ENCODE peak calls at places on chromosomes 16 and 17, in six cellular contexts. S is Peyer's patch, Q is fibroblast of lung, Y is upper lobe of left lung, E is tibial artery, R is heart right ventricle. G is an unnamed sample.

GRCh38 chr17:39800540-39800939 is 62.8 kb downstream of the GRB7 start:
- DNase-seq in S (no peak), Q (no peak), Y (no peak), E (no peak), R (no peak), G (no peak)

GRCh38 chr17:68953340-68953997 is 1.7 kb downstream of the ABCA8 start:
- DNase-seq in S (no peak), Q (no peak), Y (no peak), E (no peak), R (no peak), G (no peak)

GRCh38 chr17:5846001-5846400 is 224.2 kb upstream of the WSCD1 start:
- DNase-seq in S (no peak), Q (no peak), Y (no peak), E (no peak), R (no peak), G (no peak)

GRCh38 chr17:7825206-7825980 is 8.6 kb upstream of the KDM6B start:
- DNase-seq in S (no peak), Q (peak; percentile 5), Y (no peak), E (no peak), R (no peak), G (peak; percentile 15)

GRCh38 chr17:73731733-73732132 is 87.5 kb upstream of the SDK2 start:
- DNase-seq in S (no peak), Q (no peak), Y (no peak), E (no peak), R (no peak), G (no peak)

GRCh38 chr17:6163632-6164319 is 93.6 kb downstream of the WSCD1 start:
- DNase-seq in S (no peak), Q (peak; percentile 35), Y (no peak), E (no peak), R (no peak), G (no peak)

GRCh38 chr17:30405161-30405560 is 26.4 kb downstream of the CPD start:
- DNase-seq in S (no peak), Q (peak; percentile 16), Y (no peak), E (no peak), R (no peak), G (no peak)

GRCh38 chr17:68169840-68170239 is 78.0 kb upstream of the AMZ2 start:
- DNase-seq in S (no peak), Q (no peak), Y (no peak), E (no peak), R (no peak), G (no peak)

GRCh38 chr17:71184716-71185115 is 936.1 kb upstream of the SOX9 start:
- DNase-seq in S (no peak), Q (peak; percentile 71), Y (no peak), E (no peak), R (peak; percentile 15), G (no peak)

DNA sequence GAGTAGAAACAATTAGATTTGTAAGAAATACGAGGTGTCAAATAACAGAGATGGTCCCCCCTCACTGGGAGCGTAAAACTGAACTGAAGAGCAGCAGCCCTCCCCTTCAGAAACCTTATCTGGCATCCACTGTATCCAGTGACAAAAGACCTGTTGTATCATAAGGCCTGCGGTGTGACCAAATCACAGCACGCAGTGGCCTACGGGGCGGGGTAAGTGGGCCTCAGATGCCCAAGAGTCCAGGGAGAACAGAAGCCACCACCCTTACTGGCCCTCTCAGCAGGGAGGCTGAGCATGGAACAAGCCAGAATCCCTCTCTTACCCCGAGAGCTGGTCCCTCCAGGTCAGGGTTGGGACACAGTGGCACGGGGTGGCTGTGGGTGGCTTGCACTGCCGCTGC is 5.5 kb downstream of the JMJD6 start:
- DNase-seq in S (no peak), Q (no peak), Y (peak; percentile 18), E (no peak), R (no peak), G (peak; percentile 66)
- H3K4me1 ChIP-seq in S (no peaks in the 10 kb centered on the region), Q (peaks cover 6% of the 10 kb centered on the region), Y (peaks cover 34% of the 10 kb centered on the region), E (peaks cover 47% of the 10 kb centered on the region), R (peaks cover 71% of the 10 kb centered on the region), G (peaks cover 86% of the 10 kb centered on the region)

GRCh38 chr16:26770547-26770946 is 296.2 kb upstream of the C16orf82 start:
- DNase-seq in S (no peak), Q (no peak), Y (no peak), E (no peak), R (no peak), G (no peak)
- H3K27me3 ChIP-seq in S (no peaks in the 10 kb centered on the region), Q (no peaks in the 10 kb centered on the region), Y (no peaks in the 10 kb centered on the region), E (no peaks in the 10 kb centered on the region), R (no peaks in the 10 kb centered on the region), G (no peaks in the 10 kb centered on the region)

GRCh38 chr17:34961093-34961911 is at the start of the genes CCT6B and ZNF830:
- DNase-seq in S (peak; percentile 90), Q (peak; percentile 94), Y (peak; percentile 90), E (peak; percentile 94), R (peak; percentile 94), G (peak; percentile 96)
- TF ChIP-seq CTCF in S (no peak), Q (no peak), Y (no peak), E (no peak), R (peak; percentile 23), G (no peak)

GRCh38 chr17:31515226-31515759 is 123.8 kb downstream of the RAB11FIP4 start:
- DNase-seq in S (no peak), Q (no peak), Y (no peak), E (no peak), R (no peak), G (peak; percentile 54)
- H3K4me1 ChIP-seq in S (no peaks in the 10 kb centered on the region), Q (no peaks in the 10 kb centered on the region), Y (peaks cover 3% of the 10 kb centered on the region), E (peaks cover 10% of the 10 kb centered on the region), R (peaks cover 13% of the 10 kb centered on the region), G (peaks cover 14% of the 10 kb centered on the region)

DNA sequence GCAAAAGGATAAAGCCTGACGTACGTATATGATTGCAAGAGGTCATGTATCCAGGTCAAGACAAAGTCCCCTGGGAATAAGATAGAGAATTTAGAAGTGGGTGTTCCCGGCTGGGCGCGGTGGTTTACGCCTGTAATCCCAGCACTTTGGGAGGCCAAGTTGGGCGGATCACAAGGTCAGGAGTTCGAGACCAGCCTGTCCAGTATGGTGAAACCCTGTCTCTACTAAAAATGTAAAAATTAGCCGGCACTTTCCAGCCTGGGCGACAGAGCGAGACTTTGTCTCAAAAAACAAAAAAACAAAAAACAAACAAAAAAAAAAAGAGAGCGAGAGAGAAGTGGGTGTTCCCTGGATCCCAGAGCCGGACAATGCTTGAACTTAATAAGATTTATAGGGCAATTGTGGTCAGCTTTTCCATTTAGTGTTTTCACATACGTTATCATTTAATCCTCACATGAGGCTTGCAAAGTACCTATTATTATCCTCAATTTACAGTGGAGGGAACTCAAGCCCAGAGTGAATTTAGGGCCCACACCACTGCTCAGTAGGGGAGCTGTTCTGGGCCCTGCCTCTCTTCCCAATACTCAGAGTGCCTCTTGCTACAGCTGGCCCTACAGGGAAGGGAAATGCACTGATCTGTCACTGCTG is 481 bp upstream of the GLTPD2 start:
- DNase-seq in S (no peak), Q (no peak), Y (no peak), E (no peak), R (no peak), G (no peak)
- H3K27me3 ChIP-seq in S (no peaks in the 10 kb centered on the region), Q (peaks cover 3% of the 10 kb centered on the region), Y (peaks cover 8% of the 10 kb centered on the region), E (no peaks in the 10 kb centered on the region), R (peaks cover 22% of the 10 kb centered on the region), G (peaks cover 65% of the 10 kb centered on the region)

GRCh38 chr17:52025231-52025630 is 133.3 kb downstream of the CA10 start:
- DNase-seq in S (no peak), Q (peak; percentile 70), Y (no peak), E (no peak), R (no peak), G (no peak)
- TF ChIP-seq CTCF in S (no peak), Q (no peak), Y (no peak), E (no peak), R (no peak), G (no peak)

GRCh38 chr16:30753596-30753995 is 5.4 kb downstream of the PHKG2 start:
- DNase-seq in S (no peak), Q (no peak), Y (no peak), E (no peak), R (no peak), G (no peak)

GRCh38 chr16:30748634-30749445 is 615 bp downstream of the PHKG2 start:
- DNase-seq in S (peak; percentile 69), Q (peak; percentile 50), Y (peak; percentile 40), E (no peak), R (peak; percentile 43), G (peak; percentile 89)

GRCh38 chr16:30747331-30747730 is 894 bp upstream of the PHKG2 start:
- DNase-seq in S (no peak), Q (peak; percentile 56), Y (no peak), E (no peak), R (no peak), G (no peak)

GRCh38 chr16:30747799-30748633 is at the start of gene PHKG2:
- DNase-seq in S (peak; percentile 100), Q (peak; percentile 98), Y (peak; percentile 100), E (peak; percentile 100), R (peak; percentile 99), G (peak; percentile 100)

GRCh38 chr16:30750876-30751465 is 2.7 kb downstream of the PHKG2 start:
- DNase-seq in S (no peak), Q (no peak), Y (peak; percentile 16), E (no peak), R (no peak), G (no peak)
- H3K4me1 ChIP-seq in S (no peaks in the 10 kb centered on the region), Q (peaks cover 7% of the 10 kb centered on the region), Y (peaks cover 6% of the 10 kb centered on the region), E (peaks cover 24% of the 10 kb centered on the region), R (peaks cover 12% of the 10 kb centered on the region), G (peaks cover 23% of the 10 kb centered on the region)

G was measured in spleen.